ENCODE peak calls at places on chromosome 21, in four cellular contexts. T is PC-3, R is mammary epithelial cell, E is GM23248. U is an unnamed sample. For H3K79me2, the result is how much of the 10 kb centered on the place peaks cover.

GRCh38 chr21:39979321-39979720 is 112.1 kb downstream of the PCP4 start:
- DNase-seq in E (no peak), T (no peak), R (no peak), U (no peak)

GRCh38 chr21:25307489-25307888 is 299.8 kb downstream of the MRPL39 start:
- DNase-seq in T (peak), E (peak), R (no peak), U (peak)

GRCh38 chr21:41600961-41601572 is 93.1 kb upstream of the TMPRSS2 start:
- DNase-seq in E (no peak), R (no peak), T (no peak), U (no peak)

GRCh38 chr21:25934771-25935224 is 200.0 kb downstream of the GABPA start:
- DNase-seq in T (peak), E (peak), R (peak), U (peak)

GRCh38 chr21:42983102-42983501 is 8.7 kb downstream of the PKNOX1 start:
- DNase-seq in R (no peak), E (no peak), T (peak), U (no peak)

GRCh38 chr21:41411449-41412089 is 14.5 kb upstream of the MX1 start:
- DNase-seq in T (peak), R (peak), E (no peak), U (no peak)

GRCh38 chr21:46648539-46648938 is 13.1 kb downstream of the PRMT2 start:
- DNase-seq in E (no peak), T (no peak), R (no peak), U (no peak)

GRCh38 chr21:43866659-43867331 is 1.8 kb downstream of the AGPAT3 start:
- DNase-seq in T (peak), R (peak), E (no peak), U (no peak)

GRCh38 chr21:14057313-14057712 is 153.4 kb downstream of the LIPI start:
- DNase-seq in T (no peak), R (no peak), E (no peak), U (no peak)

GRCh38 chr21:42409366-42409765 is 5.7 kb downstream of the UBASH3A start:
- DNase-seq in T (no peak), E (no peak), R (no peak), U (no peak)

GRCh38 chr21:14977814-14978213 is 87.0 kb downstream of the NRIP1 start:
- DNase-seq in T (no peak), E (no peak), R (no peak), U (no peak)

GRCh38 chr21:28893687-28894086 is 99.0 kb downstream of the LTN1 start:
- DNase-seq in T (no peak), R (no peak), E (no peak), U (no peak)

GRCh38 chr21:25788677-25789076 is 53.9 kb downstream of the GABPA start:
- DNase-seq in T (no peak), R (no peak), E (no peak), U (no peak)

GRCh38 chr21:42975886-42976608 is 1.7 kb downstream of the PKNOX1 start:
- DNase-seq in T (no peak), R (no peak), E (peak), U (no peak)

GRCh38 chr21:38912355-38912619 is 106.6 kb downstream of the ETS2 start:
- DNase-seq in R (no peak), T (no peak), E (no peak), U (peak)

GRCh38 chr21:42508371-42508770 is 5.3 kb upstream of the SLC37A1 start:
- DNase-seq in E (no peak), T (peak), R (no peak), U (no peak)

GRCh38 chr21:42311816-42312625 is 3.2 kb downstream of the TFF3 start:
- DNase-seq in E (no peak), T (no peak), R (no peak), U (no peak)

GRCh38 chr21:42162831-42163510 is 56.0 kb upstream of the ABCG1 start:
- DNase-seq in T (peak), R (peak), E (peak), U (no peak)

GRCh38 chr21:41817877-41818855 is 51.3 kb upstream of the RIPK4 start:
- DNase-seq in R (no peak), T (no peak), E (no peak), U (no peak)

GRCh38 chr21:46284077-46284644 is 1.2 kb downstream of the MCM3AP start:
- DNase-seq in E (no peak), T (peak), R (no peak), U (no peak)

GRCh38 chr21:42524341-42525227 is 10.9 kb downstream of the SLC37A1 start:
- DNase-seq in R (no peak), T (peak), E (peak), U (peak)

GRCh38 chr21:37593015-37593414 is 226.4 kb downstream of the DYRK1A start:
- DNase-seq in R (no peak), T (no peak), E (no peak), U (no peak)

GRCh38 chr21:31282095-31282709 is 61.9 kb downstream of the TIAM1 start:
- DNase-seq in E (peak), R (peak), T (peak), U (peak)

GRCh38 chr21:42564561-42564971 is 50.9 kb downstream of the SLC37A1 start:
- DNase-seq in T (no peak), R (no peak), E (no peak), U (no peak)

GRCh38 chr21:34722684-34723300 is 54.0 kb downstream of the CLIC6 start:
- DNase-seq in R (no peak), E (no peak), T (peak), U (no peak)

GRCh38 chr21:40516336-40516735 is 330.6 kb downstream of the DSCAM start:
- DNase-seq in T (no peak), E (no peak), R (no peak), U (no peak)

GRCh38 chr21:15222711-15223110 is 157.9 kb upstream of the NRIP1 start:
- DNase-seq in R (peak), T (peak), E (peak), U (no peak)

DNA sequence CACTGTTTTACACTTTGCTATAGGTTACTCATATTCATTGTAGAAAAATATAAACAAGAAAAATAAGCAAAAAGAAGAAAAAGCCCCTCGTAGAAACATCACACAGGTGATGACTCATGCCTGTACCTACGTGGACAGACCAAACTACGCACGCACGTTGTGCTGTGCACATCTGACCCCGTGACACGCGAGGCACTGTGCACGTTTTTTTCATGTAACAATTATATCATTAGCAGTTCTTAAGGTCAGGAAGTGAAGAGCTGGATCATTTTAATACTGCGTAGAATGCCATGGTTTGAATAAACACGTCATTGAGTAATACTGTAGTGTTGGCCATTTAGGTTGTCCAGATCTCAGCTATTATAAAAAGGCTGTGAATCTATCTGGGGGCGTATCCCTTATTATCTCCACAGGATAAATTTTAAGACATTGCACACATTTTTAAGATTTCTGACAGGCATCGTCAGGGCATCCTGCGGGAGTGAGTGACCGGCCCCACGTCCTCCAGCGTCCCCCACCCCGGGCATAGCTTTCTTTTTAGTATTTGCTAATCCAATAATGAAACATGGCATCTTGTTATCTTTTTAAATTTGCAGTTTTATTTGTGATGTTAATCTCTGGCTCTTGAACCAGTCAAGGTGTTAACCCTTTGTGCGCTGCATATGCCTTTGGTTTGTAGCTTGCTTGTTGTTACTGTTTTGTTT is 23.4 kb upstream of the ADARB1 start:
- DNase-seq in T (peak), E (peak), R (no peak), U (peak)
- H3K27ac ChIP-seq in T (peak), E (peak), R (no peak), U (peak)

GRCh38 chr21:30129246-30129645 is 37.4 kb downstream of the CLDN17 start:
- DNase-seq in R (no peak), E (no peak), T (no peak), U (no peak)
- H3K79me2 ChIP-seq in R (under half), E (under half), T (under half), U (under half)

GRCh38 chr21:36247316-36247715 is 72.7 kb upstream of the MORC3 start:
- DNase-seq in T (no peak), E (no peak), R (no peak), U (peak)
- H3K27ac ChIP-seq in T (no peak), E (no peak), R (no peak), U (peak)

DNA sequence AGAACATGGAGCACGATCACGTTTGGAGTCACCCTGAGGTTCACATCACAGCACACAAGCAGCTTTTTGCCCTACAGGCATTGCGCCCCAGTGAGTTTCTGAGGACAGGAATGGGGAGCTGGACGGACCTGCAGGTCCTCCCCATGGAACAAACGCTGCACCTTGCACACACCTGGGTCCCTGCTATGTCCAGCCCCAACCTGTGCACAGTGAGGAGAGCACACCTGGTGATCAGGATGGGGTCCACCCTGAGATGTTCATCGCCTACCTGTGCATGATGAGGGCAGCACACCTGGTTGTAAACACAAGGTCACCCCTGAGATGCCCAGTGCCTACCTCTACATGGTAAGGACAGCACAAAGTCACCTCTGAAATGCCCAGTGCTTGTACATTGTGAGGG is 45.9 kb downstream of the TCP10L start:
- DNase-seq in R (no peak), E (no peak), T (no peak), U (no peak)
- H3K79me2 ChIP-seq in R (under half), E (under half), T (under half), U (under half)

GRCh38 chr21:17045214-17045835 is 467.5 kb upstream of the CXADR start:
- DNase-seq in T (peak), E (peak), R (peak), U (peak)
- H3K27ac ChIP-seq in T (no peak), E (no peak), R (no peak), U (no peak)

GRCh38 chr21:36163780-36164426 is 7.3 kb downstream of the DOP1B start:
- DNase-seq in E (no peak), R (no peak), T (no peak), U (no peak)

GRCh38 chr21:36164427-36164784 is 7.8 kb downstream of the DOP1B start:
- DNase-seq in E (no peak), R (no peak), T (no peak), U (no peak)

GRCh38 chr21:36159356-36159921 is 2.8 kb downstream of the DOP1B start:
- DNase-seq in T (no peak), R (no peak), E (no peak), U (no peak)

GRCh38 chr21:36162631-36163030 is 6.0 kb downstream of the DOP1B start:
- DNase-seq in E (no peak), R (no peak), T (peak), U (no peak)

GRCh38 chr21:36160850-36161178 is 4.2 kb downstream of the DOP1B start:
- DNase-seq in R (no peak), T (no peak), E (no peak), U (no peak)
- H3K79me2 ChIP-seq in R (under half), T (under half), E (under half), U (half or more)

U was measured in astrocyte.